ENCODE peak calls at places on chromosomes 3 and 15, in five cellular contexts. One of them, this sample, is unnamed.

GRCh38 chr15:35557012-35557411 is 11.0 kb upstream of the DPH6 start:
- DNase-seq in myocyte: no peak
- DNase-seq in stimulated activated CD4-positive, alpha-beta T cell treated with anti-CD3 and anti-CD28 coated beads, Interleukin-1b, Interleukin-23, amount 100 ng/mL, for 24 hours: no peak
- DNase-seq in sigmoid colon: no peak
- DNase-seq in GM10248: no peak
- DNase-seq in this sample: no peak

GRCh38 chr3:128334086-128334650 is 132.5 kb downstream of the DNAJB8 start:
- DNase-seq in sigmoid colon: peak; percentile 42
- DNase-seq in GM10248: no peak
- DNase-seq in stimulated activated CD4-positive, alpha-beta T cell treated with anti-CD3 and anti-CD28 coated beads, Interleukin-1b, Interleukin-23, amount 100 ng/mL, for 24 hours: no peak
- DNase-seq in myocyte: no peak
- DNase-seq in this sample: no peak

GRCh38 chr3:149777414-149778214 is 14.7 kb downstream of the ANKUB1 start:
- DNase-seq in myocyte: no peak
- DNase-seq in GM10248: no peak
- DNase-seq in sigmoid colon: no peak
- DNase-seq in stimulated activated CD4-positive, alpha-beta T cell treated with anti-CD3 and anti-CD28 coated beads, Interleukin-1b, Interleukin-23, amount 100 ng/mL, for 24 hours: no peak
- DNase-seq in this sample: no peak

GRCh38 chr3:18338827-18339226 is 86.3 kb downstream of the SATB1 start:
- DNase-seq in sigmoid colon: no peak
- DNase-seq in GM10248: no peak
- DNase-seq in stimulated activated CD4-positive, alpha-beta T cell treated with anti-CD3 and anti-CD28 coated beads, Interleukin-1b, Interleukin-23, amount 100 ng/mL, for 24 hours: no peak
- DNase-seq in myocyte: no peak
- DNase-seq in this sample: no peak

GRCh38 chr15:42313463-42313862 is 40.2 kb upstream of the TMEM87A start:
- DNase-seq in GM10248: no peak
- DNase-seq in stimulated activated CD4-positive, alpha-beta T cell treated with anti-CD3 and anti-CD28 coated beads, Interleukin-1b, Interleukin-23, amount 100 ng/mL, for 24 hours: no peak
- DNase-seq in myocyte: no peak
- DNase-seq in sigmoid colon: no peak
- DNase-seq in this sample: no peak

GRCh38 chr3:53092216-53092615 is 38.0 kb downstream of the RFT1 start:
- DNase-seq in sigmoid colon: no peak
- DNase-seq in stimulated activated CD4-positive, alpha-beta T cell treated with anti-CD3 and anti-CD28 coated beads, Interleukin-1b, Interleukin-23, amount 100 ng/mL, for 24 hours: no peak
- DNase-seq in myocyte: no peak
- DNase-seq in GM10248: no peak
- DNase-seq in this sample: no peak

GRCh38 chr3:165081183-165081582 is 2.9 kb upstream of the SI start:
- DNase-seq in GM10248: no peak
- DNase-seq in myocyte: no peak
- DNase-seq in stimulated activated CD4-positive, alpha-beta T cell treated with anti-CD3 and anti-CD28 coated beads, Interleukin-1b, Interleukin-23, amount 100 ng/mL, for 24 hours: no peak
- DNase-seq in sigmoid colon: no peak
- DNase-seq in this sample: no peak

GRCh38 chr3:18159681-18160080 is 265.5 kb downstream of the SATB1 start:
- DNase-seq in stimulated activated CD4-positive, alpha-beta T cell treated with anti-CD3 and anti-CD28 coated beads, Interleukin-1b, Interleukin-23, amount 100 ng/mL, for 24 hours: no peak
- DNase-seq in sigmoid colon: no peak
- DNase-seq in GM10248: no peak
- DNase-seq in myocyte: no peak
- DNase-seq in this sample: no peak

GRCh38 chr3:47266709-47267489 is 15.7 kb downstream of the KIF9 start:
- DNase-seq in myocyte: peak; percentile 99
- DNase-seq in GM10248: peak; percentile 60
- DNase-seq in sigmoid colon: peak; percentile 89
- DNase-seq in stimulated activated CD4-positive, alpha-beta T cell treated with anti-CD3 and anti-CD28 coated beads, Interleukin-1b, Interleukin-23, amount 100 ng/mL, for 24 hours: peak; percentile 30
- DNase-seq in this sample: peak; percentile 57

GRCh38 chr3:38125305-38126120 is 11.4 kb downstream of the ACAA1 start:
- DNase-seq in sigmoid colon: peak; percentile 57
- DNase-seq in myocyte: no peak
- DNase-seq in stimulated activated CD4-positive, alpha-beta T cell treated with anti-CD3 and anti-CD28 coated beads, Interleukin-1b, Interleukin-23, amount 100 ng/mL, for 24 hours: no peak
- DNase-seq in GM10248: no peak
- DNase-seq in this sample: no peak

GRCh38 chr3:53809267-53809666 is 37.0 kb downstream of the CHDH start:
- DNase-seq in sigmoid colon: peak; percentile 40
- DNase-seq in GM10248: no peak
- DNase-seq in myocyte: no peak
- DNase-seq in stimulated activated CD4-positive, alpha-beta T cell treated with anti-CD3 and anti-CD28 coated beads, Interleukin-1b, Interleukin-23, amount 100 ng/mL, for 24 hours: no peak
- DNase-seq in this sample: no peak